ENCODE peak calls at places on chromosomes 11 and 22, in eight cellular contexts. C is RWPE2, U is mucosa of descending colon, E is A549, A is psoas muscle, Z is left lung, P is naive B cell, Q is Right ventricle myocardium inferior. W is an unnamed sample.

GRCh38 chr11:114082415-114082748 is 22.9 kb downstream of the ZBTB16 start:
- ATAC-seq in Q (peak; percentile 12), E (no peak), Z (no peak), U (peak; percentile 68), C (no peak), A (peak; percentile 42), P (no peak), W (no peak)

GRCh38 chr22:19766235-19766505 is 5.6 kb downstream of the TBX1 start:
- ATAC-seq in E (no peak), U (no peak), C (peak; percentile 19), Z (no peak), P (no peak), Q (no peak), A (no peak), W (no peak)

GRCh38 chr11:11407065-11407737 is 54.2 kb upstream of the CSNK2A3 start:
- ATAC-seq in P (no peak), C (no peak), A (no peak), E (no peak), U (peak; percentile 74), Z (peak; percentile 86), Q (peak; percentile 85), W (no peak)

GRCh38 chr22:39207141-39208012 is 37.4 kb downstream of the PDGFB start:
- ATAC-seq in U (peak; percentile 75), C (peak; percentile 71), Q (no peak), E (no peak), A (no peak), P (no peak), Z (peak; percentile 63), W (peak; percentile 46)

GRCh38 chr11:45606514-45607024 is 58.9 kb downstream of the CHST1 start:
- ATAC-seq in P (no peak), C (no peak), E (no peak), Z (no peak), Q (no peak), A (no peak), U (no peak), W (no peak)

GRCh38 chr11:80346660-80347059 is 905.8 kb upstream of the TENM4 start:
- ATAC-seq in U (peak; percentile 25), E (no peak), C (no peak), A (no peak), P (no peak), Z (no peak), Q (no peak), W (no peak)

GRCh38 chr11:125745979-125746378 is at the start of gene PATE1:
- ATAC-seq in U (no peak), E (no peak), A (no peak), C (no peak), Q (no peak), P (no peak), Z (no peak), W (no peak)

GRCh38 chr11:117458275-117459120 is 130.8 kb downstream of the CEP164 start:
- ATAC-seq in E (no peak), Q (no peak), A (no peak), Z (peak; percentile 14), C (peak; percentile 68), U (no peak), P (no peak), W (no peak)

GRCh38 chr11:124865181-124865901 is at the start of gene ROBO3:
- ATAC-seq in Z (no peak), A (no peak), E (no peak), U (no peak), C (peak; percentile 39), P (no peak), Q (no peak), W (no peak)

GRCh38 chr22:45602824-45603301 is 68.8 kb upstream of the ATXN10 start:
- ATAC-seq in E (no peak), C (no peak), P (no peak), Q (peak; percentile 26), Z (no peak), U (no peak), A (no peak), W (no peak)

GRCh38 chr11:74519719-74520118 is 26.2 kb upstream of the LIPT2 start:
- ATAC-seq in P (no peak), E (no peak), Q (no peak), A (no peak), U (no peak), Z (no peak), C (no peak), W (peak; percentile 69)

GRCh38 chr11:78427615-78428272 is 10.1 kb upstream of the GAB2 start:
- ATAC-seq in Z (no peak), U (no peak), E (no peak), A (no peak), Q (no peak), C (no peak), P (peak; percentile 17), W (peak; percentile 95)

GRCh38 chr11:13184295-13184794 is 93.2 kb upstream of the BMAL1 start:
- ATAC-seq in P (no peak), Q (no peak), Z (peak; percentile 92), U (no peak), C (no peak), A (no peak), E (no peak), W (no peak)

GRCh38 chr11:14577290-14577689 is 57.1 kb upstream of the PSMA1 start:
- ATAC-seq in U (no peak), C (no peak), Z (no peak), Q (no peak), E (no peak), A (no peak), P (no peak), W (no peak)

GRCh38 chr11:93219440-93219839 is 21.6 kb upstream of the SLC36A4 start:
- ATAC-seq in Q (no peak), A (no peak), Z (no peak), E (no peak), P (no peak), C (no peak), U (no peak), W (peak; percentile 77)

GRCh38 chr11:16418698-16419097 is 62.4 kb upstream of the SOX6 start:
- ATAC-seq in Z (no peak), E (no peak), U (peak; percentile 60), C (no peak), A (no peak), P (no peak), Q (no peak), W (no peak)

GRCh38 chr11:86664930-86665329 is 7.5 kb downstream of the ME3 start:
- ATAC-seq in Q (no peak), A (no peak), E (no peak), U (peak; percentile 24), P (no peak), Z (no peak), C (no peak), W (no peak)

GRCh38 chr11:63880031-63880841 is 36.7 kb downstream of the RCOR2 start:
- ATAC-seq in P (no peak), Z (no peak), Q (no peak), U (no peak), C (no peak), E (no peak), A (no peak), W (peak; percentile 22)

GRCh38 chr11:133917921-133918605 is 38.7 kb downstream of the IGSF9B start:
- ATAC-seq in P (no peak), Q (no peak), C (peak; percentile 45), U (peak; percentile 11), A (no peak), E (no peak), Z (no peak), W (no peak)

GRCh38 chr11:2870460-2870859 is 15.1 kb downstream of the CDKN1C start:
- ATAC-seq in Z (no peak), E (peak; percentile 69), C (peak; percentile 23), P (no peak), U (no peak), A (no peak), Q (no peak), W (no peak)

GRCh38 chr11:22192642-22193347 is at the start of gene ANO5:
- ATAC-seq in Z (peak; percentile 94), C (peak; percentile 59), P (no peak), Q (peak; percentile 94), A (peak; percentile 90), U (peak; percentile 94), E (peak; percentile 84), W (peak; percentile 46)

GRCh38 chr22:39462443-39463147 is 5.8 kb downstream of the MGAT3 start:
- ATAC-seq in A (peak; percentile 16), P (peak; percentile 48), U (no peak), Z (peak; percentile 8), C (no peak), E (peak; percentile 54), Q (peak; percentile 9), W (no peak)

GRCh38 chr11:133082851-133083488 is 449.3 kb downstream of the OPCML start:
- ATAC-seq in Z (peak; percentile 99), P (no peak), Q (peak; percentile 93), A (peak; percentile 72), C (peak; percentile 85), E (peak; percentile 65), U (peak; percentile 98), W (peak; percentile 91)

GRCh38 chr11:17142450-17142849 is 65.0 kb upstream of the RPS13 start:
- ATAC-seq in E (no peak), Z (no peak), Q (no peak), P (no peak), A (no peak), U (no peak), C (no peak), W (no peak)

GRCh38 chr11:76073716-76074115 is 132.6 kb downstream of the WNT11 start:
- ATAC-seq in Z (no peak), A (no peak), P (no peak), Q (no peak), U (no peak), E (no peak), C (no peak), W (no peak)

GRCh38 chr11:1879342-1879940 is 12.3 kb downstream of the PRR33 start:
- ATAC-seq in Q (no peak), P (no peak), C (no peak), Z (no peak), U (no peak), A (no peak), E (no peak), W (peak; percentile 3)

GRCh38 chr11:22521226-22521625 is 104.4 kb downstream of the FANCF start:
- ATAC-seq in Q (no peak), P (no peak), A (no peak), C (peak; percentile 95), U (no peak), E (peak; percentile 34), Z (no peak), W (peak; percentile 78)

GRCh38 chr11:114080219-114080618 is 20.7 kb downstream of the ZBTB16 start:
- ATAC-seq in C (peak; percentile 70), P (no peak), Z (peak; percentile 69), Q (peak; percentile 61), E (no peak), U (peak; percentile 47), A (peak; percentile 84), W (peak; percentile 55)

GRCh38 chr11:104327864-104328513 is 164.0 kb upstream of the PDGFD start:
- ATAC-seq in Q (peak; percentile 56), Z (no peak), U (no peak), P (no peak), E (no peak), A (no peak), C (no peak), W (no peak)

GRCh38 chr11:123261345-123262106 is 66.5 kb upstream of the CLMP start:
- ATAC-seq in E (peak; percentile 96), A (peak; percentile 79), C (peak; percentile 87), Q (peak; percentile 89), P (no peak), Z (peak; percentile 100), U (peak; percentile 95), W (peak; percentile 96)

GRCh38 chr11:38756537-38756936 is 2158.5 kb upstream of the RAG2 start:
- ATAC-seq in U (no peak), Z (no peak), C (no peak), Q (no peak), P (no peak), A (no peak), E (no peak), W (no peak)

GRCh38 chr11:2175659-2176058 is 4.0 kb upstream of the TH start:
- ATAC-seq in Q (peak; percentile 54), E (no peak), U (no peak), P (no peak), Z (peak; percentile 34), C (peak; percentile 31), A (no peak), W (peak; percentile 69)

GRCh38 chr11:47396049-47396320 is 12.4 kb upstream of the SLC39A13 start:
- ATAC-seq in C (no peak), Z (no peak), U (no peak), A (no peak), Q (no peak), P (no peak), E (no peak), W (no peak)

GRCh38 chr22:22788460-22789037 is 99.1 kb upstream of the IGLL5 start:
- ATAC-seq in E (no peak), A (no peak), Q (no peak), P (no peak), U (no peak), Z (no peak), C (no peak), W (no peak)

W was measured in esophagus mucosa.